ENCODE peak calls at places on chromosomes 6 and 20, in four cellular contexts. N is AG09309; E is cardiac fibroblast; G is CD8-positive, alpha-beta T cell. K is an unnamed sample.

GRCh38 chr6:69796081-69796626 is 656 bp downstream of the LMBRD1 start:
- DNase-seq in N (no peak), E (peak), G (no peak), K (peak)

GRCh38 chr6:157442296-157442695 is 61.3 kb downstream of the ZDHHC14 start:
- DNase-seq in N (no peak), E (peak), G (no peak), K (no peak)

GRCh38 chr20:63027425-63028389 is 20.9 kb upstream of the BHLHE23 start:
- DNase-seq in N (no peak), E (no peak), G (no peak), K (no peak)

GRCh38 chr20:32731882-32732266 is 11.4 kb downstream of the COMMD7 start:
- DNase-seq in N (no peak), E (peak), G (no peak), K (no peak)

GRCh38 chr6:135030532-135031178 is 24.0 kb downstream of the HBS1L start:
- DNase-seq in N (no peak), E (peak), G (no peak), K (no peak)

GRCh38 chr6:14284969-14285368 is 167.4 kb downstream of the CD83 start:
- DNase-seq in N (no peak), E (no peak), G (no peak), K (no peak)

GRCh38 chr6:158284340-158285210 is 27.7 kb upstream of the TULP4 start:
- DNase-seq in N (peak), E (peak), G (no peak), K (no peak)

GRCh38 chr6:16688984-16689636 is 72.2 kb downstream of the ATXN1 start:
- DNase-seq in N (no peak), E (peak), G (no peak), K (no peak)

GRCh38 chr6:15535495-15536200 is 127.2 kb downstream of the DTNBP1 start:
- DNase-seq in N (no peak), E (no peak), G (no peak), K (no peak)

GRCh38 chr6:111950661-111951426 is 77.6 kb upstream of the FYN start:
- DNase-seq in N (no peak), E (peak), G (no peak), K (no peak)

GRCh38 chr20:45073182-45073581 is 27.7 kb downstream of the KCNS1 start:
- DNase-seq in N (no peak), E (no peak), G (no peak), K (no peak)

GRCh38 chr20:62737271-62737761 is 28.7 kb downstream of the NTSR1 start:
- DNase-seq in N (no peak), E (no peak), G (no peak), K (no peak)

GRCh38 chr20:58684291-58684690 is 8.3 kb upstream of the NPEPL1 start:
- DNase-seq in N (no peak), E (no peak), G (no peak), K (no peak)

GRCh38 chr6:150072201-150072600 is 3.3 kb upstream of the ULBP3 start:
- DNase-seq in N (no peak), E (peak), G (peak), K (no peak)

GRCh38 chr20:8800089-8800488 is 268.8 kb upstream of the PLCB4 start:
- DNase-seq in N (no peak), E (peak), G (no peak), K (no peak)

DNA sequence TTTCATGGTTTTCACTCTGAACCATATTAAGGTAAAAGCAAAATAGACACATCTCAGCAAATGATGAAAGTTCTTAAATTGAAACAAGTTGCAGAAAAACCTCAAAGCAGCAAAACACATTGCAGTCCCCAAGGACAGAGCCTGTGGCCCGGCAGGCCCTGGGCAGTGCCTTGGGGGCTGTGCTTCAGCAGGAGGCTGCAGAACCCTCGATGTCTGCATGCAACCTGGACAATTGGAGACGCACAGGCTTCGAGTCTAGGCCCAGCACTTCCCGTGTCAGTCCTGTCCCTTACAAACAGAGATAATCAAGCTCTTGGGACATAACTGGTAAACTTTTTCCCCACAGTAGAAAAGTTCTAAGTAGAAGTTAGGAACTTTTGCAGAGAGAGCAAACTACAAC is 9.2 kb downstream of the PYGB start:
- DNase-seq in N (no peak), E (no peak), G (no peak), K (no peak)
- H3K4me3 ChIP-seq in N (no peak), E (no peak), G (no peak), K (no peak)

DNA sequence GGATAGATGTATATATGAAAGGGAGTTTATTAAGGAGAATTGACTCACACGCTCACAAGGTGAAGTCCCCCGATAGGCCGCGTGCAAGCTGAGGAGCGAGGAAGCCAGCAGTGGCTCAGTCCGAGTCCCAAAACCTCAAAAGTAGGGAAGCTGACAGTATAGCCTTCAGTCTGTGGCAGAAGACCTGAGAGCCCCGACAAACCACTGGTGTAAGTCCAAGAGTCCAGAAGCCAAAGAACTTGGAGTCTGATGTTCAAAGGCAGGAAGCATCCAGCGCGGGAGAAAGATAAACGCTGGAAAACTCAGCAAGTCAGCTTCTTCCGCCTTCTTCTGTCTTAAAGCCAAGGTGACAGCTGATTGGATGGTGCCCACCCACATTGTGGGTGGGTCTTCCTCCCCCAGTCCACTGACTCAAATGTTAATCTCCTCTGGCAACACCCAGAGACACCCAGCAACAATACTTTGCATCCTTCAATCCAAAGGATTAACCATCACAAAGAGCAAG is 102.6 kb upstream of the GJE1 start:
- DNase-seq in N (no peak), E (peak), G (no peak), K (no peak)
- H3K4me3 ChIP-seq in N (no peak), E (peak), G (no peak), K (no peak)

GRCh38 chr6:162857321-162857720 is 129.5 kb downstream of the PACRG start:
- DNase-seq in N (no peak), E (no peak), G (no peak), K (no peak)
- H3K4me3 ChIP-seq in N (peak), E (no peak), G (no peak), K (no peak)

GRCh38 chr6:78810698-78811097 is 56.7 kb upstream of the IRAK1BP1 start:
- DNase-seq in N (peak), E (peak), G (no peak), K (no peak)

GRCh38 chr6:78808933-78809332 is 58.4 kb upstream of the IRAK1BP1 start:
- DNase-seq in N (no peak), E (no peak), G (no peak), K (no peak)

GRCh38 chr6:78810146-78810545 is 57.2 kb upstream of the IRAK1BP1 start:
- DNase-seq in N (peak), E (peak), G (no peak), K (no peak)

DNA sequence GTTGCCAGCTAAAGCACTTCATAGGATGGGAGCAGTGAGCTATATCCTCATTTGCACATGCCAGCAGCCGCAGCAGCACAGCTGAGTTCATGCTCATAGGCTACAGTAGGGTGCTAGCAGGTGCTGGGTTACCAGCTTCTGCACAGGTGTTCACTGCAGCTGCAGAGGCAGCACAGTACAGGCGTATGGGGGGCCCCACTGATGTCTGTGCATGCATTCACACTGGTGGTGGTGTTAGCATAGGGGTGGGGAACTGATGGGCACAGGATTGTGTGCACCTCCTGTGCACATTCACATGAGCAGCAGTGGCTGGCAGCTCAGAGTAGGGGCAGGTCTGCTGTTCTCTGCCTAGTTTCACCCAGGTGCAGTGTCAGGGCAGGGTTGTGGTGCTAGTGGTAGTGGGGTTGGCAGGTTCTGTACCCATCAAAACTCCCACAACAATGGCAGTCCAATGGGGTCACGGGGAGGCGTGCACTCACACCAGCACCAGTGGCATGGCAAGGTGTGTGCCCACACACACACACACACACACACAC is 58.9 kb upstream of the IRAK1BP1 start:
- DNase-seq in N (no peak), E (no peak), G (no peak), K (no peak)
- H3K4me3 ChIP-seq in N (no peak), E (no peak), G (no peak), K (no peak)

K was measured in Jurkat, Clone E6-1.